ENCODE peak calls at places on chromosome 11, in six cellular contexts. Q is AG10803, D is colonic mucosa, T is choroid plexus epithelial cell, K is epithelial cell of esophagus, M is ascending aorta. O is an unnamed sample.

GRCh38 chr11:1209371-1210057 is 13.4 kb upstream of the MUC5B start:
- DNase-seq in K (no peak), M (no peak), D (no peak), T (no peak), Q (no peak), O (no peak)

GRCh38 chr11:75320643-75321042 is 30.8 kb downstream of the ARRB1 start:
- DNase-seq in M (no peak), Q (no peak), K (no peak), D (no peak), T (no peak), O (no peak)

GRCh38 chr11:114082767-114083181 is 23.3 kb downstream of the ZBTB16 start:
- DNase-seq in D (no peak), K (no peak), T (no peak), M (no peak), Q (no peak), O (peak; percentile 48)

GRCh38 chr11:67006029-67006884 is 16.7 kb upstream of the SYT12 start:
- DNase-seq in K (peak; percentile 20), D (no peak), T (peak; percentile 46), M (no peak), Q (no peak), O (peak; percentile 40)

GRCh38 chr11:76810151-76810853 is 27.1 kb downstream of the TSKU start:
- DNase-seq in D (peak; percentile 75), T (peak; percentile 60), Q (peak; percentile 29), K (peak; percentile 47), M (peak; percentile 61), O (no peak)

GRCh38 chr11:128451651-128452470 is 135.5 kb downstream of the ETS1 start:
- DNase-seq in D (peak; percentile 63), T (peak; percentile 87), M (peak; percentile 86), K (no peak), Q (peak; percentile 34), O (no peak)

GRCh38 chr11:73236879-73237278 is 18.8 kb downstream of the P2RY2 start:
- DNase-seq in Q (no peak), D (peak; percentile 63), T (peak; percentile 55), M (no peak), K (peak; percentile 66), O (peak; percentile 34)

GRCh38 chr11:114060402-114061052 is 1.0 kb downstream of the ZBTB16 start:
- DNase-seq in D (peak; percentile 51), M (no peak), Q (no peak), K (peak; percentile 30), T (no peak), O (peak; percentile 35)

GRCh38 chr11:34351051-34351450 is 6.8 kb downstream of the ABTB2 start:
- DNase-seq in T (no peak), Q (peak; percentile 73), K (no peak), M (no peak), D (no peak), O (no peak)

GRCh38 chr11:69840371-69841169 is 21.4 kb upstream of the FGF3 start:
- DNase-seq in K (peak; percentile 27), D (no peak), T (no peak), Q (no peak), M (peak; percentile 44), O (no peak)

GRCh38 chr11:69443968-69444364 is 37.5 kb upstream of the LINC01488 start:
- DNase-seq in K (peak; percentile 10), D (no peak), M (no peak), T (peak; percentile 35), Q (peak; percentile 75), O (peak; percentile 37)

GRCh38 chr11:17743808-17744119 is 9.2 kb downstream of the KCNC1 start:
- DNase-seq in K (peak; percentile 24), D (no peak), Q (no peak), T (no peak), M (no peak), O (no peak)

GRCh38 chr11:6022954-6023353 is 7.6 kb downstream of the OR56A1 start:
- DNase-seq in Q (peak; percentile 50), M (no peak), K (peak; percentile 64), D (no peak), T (peak; percentile 58), O (peak; percentile 56)

GRCh38 chr11:78868563-78868962 is 293.9 kb upstream of the NARS2 start:
- DNase-seq in K (no peak), M (no peak), T (no peak), Q (peak; percentile 13), D (no peak), O (no peak)

GRCh38 chr11:75025561-75025960 is 36.8 kb downstream of the NEU3 start:
- DNase-seq in D (no peak), Q (no peak), K (no peak), M (no peak), T (no peak), O (no peak)

GRCh38 chr11:96045622-96046456 is 121.9 kb upstream of the MTMR2 start:
- DNase-seq in T (peak; percentile 90), K (peak; percentile 21), Q (peak; percentile 93), D (no peak), M (peak; percentile 86), O (peak; percentile 50)

GRCh38 chr11:134411887-134412507 is at the start of gene B3GAT1:
- DNase-seq in Q (no peak), M (no peak), D (no peak), K (no peak), T (no peak), O (no peak)

GRCh38 chr11:102268083-102268984 is 49.0 kb upstream of the BIRC3 start:
- DNase-seq in D (peak; percentile 95), M (peak; percentile 88), T (peak; percentile 78), K (peak; percentile 98), Q (peak; percentile 67), O (peak; percentile 75)
- TF ChIP-seq CTCF in D (peak; percentile 32), M (peak; percentile 79), T (peak; percentile 67), K (peak; percentile 69), Q (peak; percentile 33), O (peak; percentile 55)

DNA sequence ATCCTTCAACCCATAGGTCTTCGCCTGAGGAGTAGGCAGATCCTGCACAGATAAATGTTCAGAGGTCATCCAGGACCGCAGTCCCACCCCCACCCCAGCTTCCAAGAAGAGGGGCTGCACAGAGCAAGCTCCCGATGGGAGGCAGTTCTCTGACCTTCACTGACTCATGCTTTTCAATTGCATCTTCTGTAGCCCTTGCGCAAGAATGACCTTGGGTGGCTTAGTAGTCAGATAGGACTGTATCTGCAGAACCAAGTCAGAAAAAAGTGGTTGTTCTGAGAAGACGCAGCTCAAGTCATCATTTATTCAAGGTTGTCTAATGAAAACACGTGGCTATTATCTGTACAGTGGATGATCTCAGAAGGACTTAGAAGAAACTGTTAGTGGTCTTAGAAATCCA is 16.4 kb upstream of the GRAMD1B start:
- DNase-seq in T (no peak), D (no peak), K (no peak), M (no peak), Q (peak; percentile 25), O (peak; percentile 9)
- H3K4me3 ChIP-seq in T (no peak overlapping the region), D (no peak overlapping the region), K (no peak overlapping the region), M (no peak overlapping the region), Q (no peak overlapping the region), O (no peak overlapping the region)

GRCh38 chr11:25435197-25435596 is 896.7 kb upstream of the ANO3 start:
- DNase-seq in T (no peak), M (no peak), K (no peak), D (no peak), Q (no peak), O (no peak)
- TF ChIP-seq CTCF in T (no peak), M (no peak), K (no peak), D (no peak), Q (no peak), O (no peak)

GRCh38 chr11:46902694-46903093 is 15.7 kb downstream of the LRP4 start:
- DNase-seq in Q (no peak), D (no peak), T (no peak), M (no peak), K (no peak), O (no peak)
- H3K4me3 ChIP-seq in Q (no peak overlapping the region), D (no peak overlapping the region), T (no peak overlapping the region), M (no peak overlapping the region), K (no peak overlapping the region), O (no peak overlapping the region)

DNA sequence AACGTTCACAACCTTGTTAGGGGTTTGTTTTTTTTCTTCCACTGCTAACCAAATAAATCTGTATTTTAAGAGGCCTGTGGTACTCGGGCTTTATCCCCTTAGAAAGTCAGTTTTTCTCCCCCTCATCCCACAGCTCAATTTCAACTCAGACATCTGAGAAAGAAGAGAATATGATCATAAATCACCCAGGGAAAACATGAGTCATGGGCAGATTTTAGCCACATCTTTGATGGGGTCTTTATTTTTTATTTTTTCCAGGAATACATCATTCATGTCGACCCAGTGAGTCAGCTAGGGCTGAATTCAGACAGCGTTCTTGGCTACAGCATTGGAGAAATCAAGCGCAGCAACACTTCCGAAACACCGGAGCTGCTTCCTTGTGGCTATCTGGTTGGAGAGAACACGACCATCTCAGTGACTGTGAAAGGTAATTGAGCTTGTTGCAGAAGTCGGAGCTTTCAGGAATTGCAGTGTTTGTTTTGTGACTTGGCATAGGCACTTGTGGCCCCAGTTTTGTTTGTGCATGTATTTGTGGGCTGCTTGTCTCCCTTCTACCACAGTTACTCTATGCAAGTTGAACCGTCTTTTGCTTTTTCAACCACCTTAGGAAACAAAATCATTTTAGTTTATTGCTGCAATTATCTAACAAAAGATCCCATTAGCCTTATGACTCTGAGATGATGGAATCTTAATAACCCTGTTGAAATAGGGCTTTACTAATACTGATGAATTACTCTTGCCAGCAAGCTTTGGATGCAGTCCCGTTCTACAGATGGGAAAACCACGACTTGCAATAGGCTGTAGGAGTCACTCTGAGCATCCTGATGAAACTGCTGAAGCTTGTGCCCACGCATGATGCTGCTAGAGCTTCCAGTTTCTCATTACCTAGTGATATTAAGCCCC is 62.7 kb downstream of the DBX1 start:
- DNase-seq in K (no peak), M (peak; percentile 76), D (no peak), Q (peak; percentile 98), T (peak; percentile 83), O (peak; percentile 65)
- TF ChIP-seq CTCF in K (no peak), M (no peak), D (no peak), Q (no peak), T (no peak), O (no peak)

GRCh38 chr11:46295996-46296519 is 18.6 kb downstream of the CREB3L1 start:
- DNase-seq in K (no peak), T (peak; percentile 35), M (no peak), Q (no peak), D (no peak), O (no peak)
- H3K4me3 ChIP-seq in K (peak overlapping the region; percentile 48), T (peak overlapping the region; percentile 62), M (peak overlapping the region; percentile 52), Q (peak overlapping the region; percentile 59), D (peak overlapping the region; percentile 25), O (peak overlapping the region; percentile 58)

DNA sequence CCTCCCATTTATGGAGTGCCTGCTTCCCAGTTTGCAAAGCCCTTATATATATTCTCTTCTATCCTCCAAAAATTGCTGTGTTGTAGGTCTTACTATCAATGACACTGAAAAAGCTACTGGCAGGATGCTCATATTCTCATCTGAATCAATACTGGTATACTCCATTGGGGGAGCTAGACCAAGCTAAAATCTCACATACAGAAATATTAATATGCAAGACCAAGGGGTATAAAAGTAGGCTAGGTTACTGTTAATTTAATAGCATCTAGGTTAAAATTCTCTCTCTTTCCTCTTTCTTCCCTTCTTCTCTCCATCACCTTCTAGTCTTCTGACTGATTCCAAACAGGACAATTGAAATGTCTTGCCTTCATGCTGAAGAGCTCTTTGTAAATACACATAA is 17.1 kb upstream of the BDNF start:
- DNase-seq in Q (no peak), K (peak; percentile 28), T (peak; percentile 61), D (no peak), M (no peak), O (no peak)
- TF ChIP-seq CTCF in Q (peak; percentile 64), K (peak; percentile 37), T (peak; percentile 52), D (no peak), M (no peak), O (peak; percentile 44)

GRCh38 chr11:21565283-21565682 is 627.6 kb upstream of the ANO5 start:
- DNase-seq in T (no peak), M (no peak), D (no peak), K (no peak), Q (no peak), O (no peak)
- H3K4me3 ChIP-seq in T (no peak overlapping the region), M (no peak overlapping the region), D (no peak overlapping the region), K (no peak overlapping the region), Q (no peak overlapping the region), O (no peak overlapping the region)